ENCODE peak calls at places on chromosome 6, in four cellular contexts. Y, S, G and D are unnamed samples.

GRCh38 chr6:41673704-41674000 is 35.4 kb downstream of the MDFI start:
- DNase-seq in G (no peak), Y (no peak), S (no peak), D (no peak)

GRCh38 chr6:108841377-108841855 is 6.8 kb upstream of the ARMC2 start:
- DNase-seq in G (no peak), Y (no peak), S (no peak), D (no peak)

GRCh38 chr6:3333263-3333662 is 74.5 kb downstream of the PSMG4 start:
- DNase-seq in G (no peak), S (no peak), Y (no peak), D (no peak)

GRCh38 chr6:38767555-38767954 is 52.4 kb downstream of the DNAH8 start:
- DNase-seq in G (no peak), Y (no peak), S (no peak), D (no peak)

GRCh38 chr6:122604676-122605075 is 5.5 kb upstream of the PKIB start:
- DNase-seq in S (no peak), Y (no peak), G (no peak), D (no peak)

GRCh38 chr6:66655420-66655819 is 948.4 kb upstream of the EYS start:
- DNase-seq in S (no peak), G (no peak), Y (no peak), D (no peak)

GRCh38 chr6:121666809-121667208 is 231.4 kb downstream of the GJA1 start:
- DNase-seq in Y (peak), G (peak), S (peak), D (peak)

GRCh38 chr6:170023620-170024521 is 267.0 kb downstream of the DLL1 start:
- DNase-seq in S (no peak), Y (no peak), G (no peak), D (no peak)

GRCh38 chr6:100283288-100283687 is 181.4 kb downstream of the SIM1 start:
- DNase-seq in G (peak), S (peak), Y (peak), D (peak)

GRCh38 chr6:85579581-85579980 is 14.1 kb downstream of the SNX14 start:
- DNase-seq in S (no peak), Y (no peak), G (no peak), D (no peak)

GRCh38 chr6:138162104-138162946 is 586 bp downstream of the ARFGEF3 start:
- DNase-seq in S (peak), G (no peak), Y (peak), D (no peak)

GRCh38 chr6:42349753-42350573 is 101.8 kb downstream of the TRERF1 start:
- DNase-seq in G (no peak), S (peak), Y (no peak), D (no peak)

GRCh38 chr6:55034752-55035151 is 139.6 kb upstream of the HCRTR2 start:
- DNase-seq in G (no peak), S (no peak), Y (no peak), D (no peak)

GRCh38 chr6:26360451-26361416 is 4.3 kb upstream of the BTN3A2 start:
- DNase-seq in S (no peak), G (no peak), Y (no peak), D (no peak)

GRCh38 chr6:140653985-140654384 is 1279.5 kb upstream of the CITED2 start:
- DNase-seq in S (no peak), Y (no peak), G (no peak), D (no peak)

GRCh38 chr6:167030222-167031072 is 31.2 kb downstream of the CEP43 start:
- DNase-seq in Y (no peak), S (no peak), G (no peak), D (no peak)

GRCh38 chr6:122026572-122027369 is 372.7 kb upstream of the HSF2 start:
- DNase-seq in S (no peak), Y (peak), G (no peak), D (no peak)

GRCh38 chr6:36769676-36770499 is 69.4 kb downstream of the CPNE5 start:
- DNase-seq in S (peak), Y (peak), G (peak), D (peak)

GRCh38 chr6:109305028-109305427 is 77.2 kb downstream of the CD164 start:
- DNase-seq in Y (no peak), S (no peak), G (no peak), D (no peak)

GRCh38 chr6:167485186-167485978 is 160.5 kb downstream of the TTLL2 start:
- DNase-seq in S (no peak), Y (peak), G (no peak), D (peak)

GRCh38 chr6:107246972-107247615 is 131.8 kb upstream of the BEND3 start:
- DNase-seq in Y (no peak), S (peak), G (peak), D (peak)

GRCh38 chr6:153312633-153313032 is 181.6 kb upstream of the RGS17 start:
- DNase-seq in S (peak), Y (peak), G (peak), D (peak)

GRCh38 chr6:43269273-43270007 is 26.2 kb downstream of the TTBK1 start:
- DNase-seq in Y (no peak), S (no peak), G (no peak), D (no peak)

GRCh38 chr6:147132889-147133288 is 71.3 kb upstream of the STXBP5 start:
- DNase-seq in G (no peak), S (peak), Y (peak), D (peak)

GRCh38 chr6:31402324-31403282 is 792 bp upstream of the MICA start:
- DNase-seq in S (no peak), G (no peak), Y (peak), D (peak)

GRCh38 chr6:158752613-158753012 is 66.6 kb downstream of the EZR start:
- DNase-seq in S (no peak), G (peak), Y (peak), D (peak)

GRCh38 chr6:145758086-145758485 is 22.8 kb upstream of the EPM2A start:
- DNase-seq in S (no peak), Y (no peak), G (no peak), D (no peak)

GRCh38 chr6:103783344-103783743 is 1076.4 kb downstream of the HACE1 start:
- DNase-seq in G (no peak), Y (no peak), S (no peak), D (no peak)

GRCh38 chr6:20263059-20263458 is 50.8 kb upstream of the MBOAT1 start:
- DNase-seq in Y (no peak), G (no peak), S (no peak), D (no peak)

GRCh38 chr6:105795913-105796517 is 290.1 kb upstream of the PRDM1 start:
- DNase-seq in G (no peak), S (no peak), Y (no peak), D (no peak)

GRCh38 chr6:43091592-43091991 is 15.5 kb downstream of the PTK7 start:
- DNase-seq in Y (no peak), G (no peak), S (no peak), D (no peak)

GRCh38 chr6:35980991-35981645 is 43.3 kb downstream of the SLC26A8 start:
- DNase-seq in S (no peak), G (no peak), Y (peak), D (no peak)

GRCh38 chr6:11718461-11718860 is 60.1 kb downstream of the ADTRP start:
- DNase-seq in G (no peak), Y (peak), S (no peak), D (no peak)

GRCh38 chr6:2583459-2583858 is 167.3 kb downstream of the MYLK4 start:
- DNase-seq in S (no peak), Y (no peak), G (no peak), D (no peak)

GRCh38 chr6:128068110-128068460 is 167.2 kb upstream of the THEMIS start:
- DNase-seq in Y (no peak), G (no peak), S (no peak), D (no peak)

GRCh38 chr6:33373950-33374349 is 17.7 kb upstream of the KIFC1 start:
- DNase-seq in Y (no peak), G (no peak), S (no peak), D (no peak)

GRCh38 chr6:67683960-67684359 is 951.1 kb upstream of the ADGRB3 start:
- DNase-seq in S (peak), G (no peak), Y (peak), D (peak)

GRCh38 chr6:80638222-80639055 is 532.0 kb downstream of the BCKDHB start:
- DNase-seq in G (peak), S (peak), Y (peak), D (peak)

GRCh38 chr6:29755295-29755871 is 32.1 kb downstream of the HLA-F start:
- DNase-seq in Y (no peak), S (no peak), G (no peak), D (no peak)

DNA sequence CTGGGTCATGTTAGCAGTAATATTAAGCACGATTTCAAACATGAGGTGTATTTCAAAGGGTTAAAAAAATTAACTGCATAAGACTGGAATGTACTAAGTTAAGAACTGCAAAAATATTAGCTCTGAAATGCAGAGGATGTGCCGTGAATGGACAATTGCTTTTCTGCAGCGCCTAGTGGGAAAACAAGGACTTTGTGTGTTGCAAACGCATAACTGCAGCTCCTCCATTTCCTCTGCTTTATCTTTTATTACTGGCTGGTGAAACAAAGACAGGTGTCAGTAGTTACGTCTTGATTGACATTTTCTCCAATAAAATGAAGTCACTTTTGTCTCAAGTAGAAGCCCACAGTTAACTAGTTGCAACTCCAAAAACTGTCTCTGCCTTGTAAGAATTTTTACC is 1.7 kb downstream of the PDE7B start:
- DNase-seq in Y (peak), S (no peak), G (no peak), D (peak)
- TF ChIP-seq CTCF in Y (peak), S (no peak), G (no peak), D (no peak)

GRCh38 chr6:70857387-70858077 is 99.3 kb downstream of the B3GAT2 start:
- DNase-seq in G (no peak), Y (no peak), S (no peak), D (no peak)
- H3K4me3 ChIP-seq in G (no peak), Y (no peak), S (no peak), D (no peak)

GRCh38 chr6:52403627-52404026 is 16.5 kb upstream of the EFHC1 start:
- DNase-seq in G (peak), Y (no peak), S (no peak), D (no peak)

GRCh38 chr6:52405243-52405642 is 14.9 kb upstream of the EFHC1 start:
- DNase-seq in S (no peak), Y (no peak), G (no peak), D (no peak)

GRCh38 chr6:52410979-52411378 is 9.2 kb upstream of the EFHC1 start:
- DNase-seq in S (peak), Y (no peak), G (no peak), D (peak)

GRCh38 chr6:52409499-52409898 is 10.6 kb upstream of the EFHC1 start:
- DNase-seq in S (no peak), Y (peak), G (no peak), D (no peak)

GRCh38 chr6:52407467-52407866 is 12.7 kb upstream of the EFHC1 start:
- DNase-seq in S (peak), Y (peak), G (peak), D (peak)
- TF ChIP-seq CTCF in S (peak), Y (peak), G (peak), D (peak)

GRCh38 chr6:151692216-151692615 is 115.3 kb upstream of the ESR1 start:
- DNase-seq in Y (peak), S (no peak), G (no peak), D (no peak)

GRCh38 chr6:151689499-151690201 is 117.8 kb upstream of the ESR1 start:
- DNase-seq in G (no peak), S (no peak), Y (peak), D (no peak)

GRCh38 chr6:151690768-151691562 is 116.5 kb upstream of the ESR1 start:
- DNase-seq in G (peak), S (peak), Y (peak), D (peak)

GRCh38 chr6:151693366-151693765 is 114.1 kb upstream of the ESR1 start:
- DNase-seq in Y (no peak), S (no peak), G (no peak), D (no peak)

GRCh38 chr6:151690303-151690702 is 117.2 kb upstream of the ESR1 start:
- DNase-seq in Y (peak), S (no peak), G (no peak), D (peak)
- H3K4me3 ChIP-seq in Y (peak), S (peak), G (peak), D (peak)

DNA sequence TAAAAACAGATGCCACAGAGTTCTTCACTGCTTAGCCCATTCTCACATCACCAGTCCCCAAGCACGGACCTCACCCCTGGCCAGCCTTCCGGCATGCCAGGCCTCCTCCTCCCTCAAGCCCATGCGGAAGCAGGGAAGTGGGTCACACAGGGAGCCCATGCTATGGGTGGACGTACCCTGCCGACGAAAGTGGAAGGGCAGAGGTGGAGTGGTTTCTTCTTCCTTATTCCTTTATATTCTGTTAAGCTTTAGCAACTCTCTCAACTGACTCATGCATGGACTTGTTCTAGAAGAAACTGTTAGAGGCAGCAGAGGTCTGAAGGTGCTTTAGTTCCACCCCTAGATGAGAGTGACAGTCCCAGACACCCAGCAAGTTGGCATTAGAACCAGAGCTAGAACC is 118.6 kb downstream of the LY86 start:
- DNase-seq in S (no peak), G (no peak), Y (no peak), D (no peak)
- TF ChIP-seq CTCF in S (no peak), G (no peak), Y (no peak), D (no peak)